ENCODE peak calls at places on chromosomes 6 and 20, in six cellular contexts. G, J, Z, W, U and M are unnamed samples.

GRCh38 chr6:157966990-157967389 is 14.7 kb upstream of the SYNJ2 start:
- DNase-seq in J (peak), G (no peak), W (no peak), Z (no peak), U (no peak), M (no peak)

GRCh38 chr20:59518881-59519706 is 85.2 kb upstream of the PHACTR3 start:
- DNase-seq in Z (no peak), W (peak), G (peak), U (no peak), J (no peak), M (no peak)

GRCh38 chr20:56566621-56567020 is 33.6 kb downstream of the FAM209B start:
- DNase-seq in G (no peak), Z (no peak), W (no peak), J (no peak), U (no peak), M (no peak)

GRCh38 chr20:49668181-49668877 is 45.3 kb downstream of the B4GALT5 start:
- DNase-seq in Z (no peak), W (no peak), G (peak), J (peak), U (peak), M (peak)

GRCh38 chr6:11538799-11539468 is 1.4 kb downstream of the TMEM170B start:
- DNase-seq in J (no peak), G (no peak), U (no peak), W (no peak), Z (no peak), M (no peak)

GRCh38 chr20:34951652-34952051 is 4.0 kb downstream of the GSS start:
- DNase-seq in J (no peak), U (peak), G (no peak), Z (no peak), W (no peak), M (no peak)

GRCh38 chr6:144158133-144158532 is 7.8 kb downstream of the STX11 start:
- DNase-seq in U (peak), J (no peak), W (no peak), Z (peak), G (no peak), M (no peak)

GRCh38 chr20:733806-734205 is 34.5 kb downstream of the SLC52A3 start:
- DNase-seq in U (no peak), W (no peak), Z (no peak), G (no peak), J (no peak), M (no peak)

GRCh38 chr6:137659871-137660270 is 165.7 kb upstream of the OLIG3 start:
- DNase-seq in U (no peak), G (no peak), W (no peak), Z (no peak), J (no peak), M (no peak)

GRCh38 chr20:63626424-63627128 is at the start of gene GMEB2:
- DNase-seq in U (peak), G (peak), Z (peak), W (peak), J (peak), M (peak)

GRCh38 chr6:37741757-37742400 is 44.2 kb upstream of the MDGA1 start:
- DNase-seq in W (no peak), J (no peak), Z (no peak), U (peak), G (peak), M (no peak)

GRCh38 chr6:112311950-112312547 is 35.1 kb upstream of the RFPL4B start:
- DNase-seq in U (no peak), W (no peak), Z (no peak), J (no peak), G (no peak), M (no peak)

GRCh38 chr6:133546098-133546497 is 304.9 kb downstream of the EYA4 start:
- DNase-seq in W (no peak), J (no peak), U (no peak), G (no peak), Z (peak), M (no peak)

GRCh38 chr6:63764318-63764916 is 128.8 kb downstream of the PHF3 start:
- DNase-seq in J (no peak), G (no peak), U (no peak), Z (no peak), W (no peak), M (no peak)

GRCh38 chr6:26205625-26206574 is 118.7 kb downstream of the HFE start:
- DNase-seq in Z (no peak), U (no peak), G (no peak), J (no peak), W (no peak), M (peak)

GRCh38 chr6:149563203-149563927 is 2.8 kb upstream of the GINM1 start:
- DNase-seq in J (no peak), Z (peak), G (no peak), U (no peak), W (no peak), M (no peak)

GRCh38 chr6:121697921-121698320 is 262.5 kb downstream of the GJA1 start:
- DNase-seq in U (no peak), G (no peak), W (no peak), J (no peak), Z (no peak), M (no peak)

GRCh38 chr6:15474196-15474595 is 188.6 kb downstream of the DTNBP1 start:
- DNase-seq in W (no peak), Z (no peak), U (no peak), G (no peak), J (no peak), M (no peak)

GRCh38 chr6:25004357-25004756 is 68.6 kb upstream of the RIPOR2 start:
- DNase-seq in U (no peak), J (no peak), W (no peak), Z (no peak), G (no peak), M (no peak)

GRCh38 chr6:80197474-80197873 is 91.0 kb downstream of the BCKDHB start:
- DNase-seq in Z (no peak), J (no peak), G (no peak), W (no peak), U (no peak), M (no peak)

GRCh38 chr20:61891916-61892649 is 173.6 kb downstream of the TAF4 start:
- DNase-seq in G (no peak), U (no peak), J (no peak), W (no peak), Z (no peak), M (no peak)

GRCh38 chr20:13382786-13383185 is 161.7 kb downstream of the ISM1 start:
- DNase-seq in Z (no peak), J (no peak), U (no peak), W (no peak), G (no peak), M (no peak)

GRCh38 chr20:48606841-48607543 is 220.8 kb downstream of the PREX1 start:
- DNase-seq in Z (no peak), G (no peak), U (no peak), J (peak), W (no peak), M (no peak)